ENCODE peak calls at places on chromosomes 7 and 10, in five cellular contexts. F, Y, L, Q and K are unnamed samples.

GRCh38 chr10:92640110-92640509 is 47.2 kb downstream of the KIF11 start:
- DNase-seq in F (no peak), Y (no peak), L (no peak), Q (no peak), K (peak)

GRCh38 chr7:67566101-67566500 is 569.5 kb downstream of the TYW1 start:
- DNase-seq in F (no peak), Y (no peak), L (no peak), Q (no peak), K (no peak)

GRCh38 chr7:36852931-36853330 is 128.6 kb upstream of the AOAH start:
- DNase-seq in F (no peak), Y (no peak), L (no peak), Q (no peak), K (no peak)

GRCh38 chr10:84632866-84633265 is 304.5 kb downstream of the CCSER2 start:
- DNase-seq in F (peak), Y (no peak), L (no peak), Q (no peak), K (no peak)

GRCh38 chr7:16785846-16786245 is 19.0 kb downstream of the AGR2 start:
- DNase-seq in F (no peak), Y (no peak), L (no peak), Q (no peak), K (no peak)

GRCh38 chr7:108093903-108094302 is 36.3 kb downstream of the LAMB4 start:
- DNase-seq in F (no peak), Y (no peak), L (no peak), Q (no peak), K (no peak)

GRCh38 chr10:86958109-86958830 is at the start of gene SNCG:
- DNase-seq in F (no peak), Y (no peak), L (no peak), Q (no peak), K (no peak)

GRCh38 chr7:141073173-141073640 is 657 bp upstream of the TMEM178B start:
- DNase-seq in F (peak), Y (peak), L (peak), Q (no peak), K (no peak)

GRCh38 chr10:48698971-48699627 is 14.4 kb downstream of the WDFY4 start:
- DNase-seq in F (no peak), Y (no peak), L (no peak), Q (no peak), K (no peak)

GRCh38 chr10:14925268-14925667 is 28.6 kb downstream of the DCLRE1C start:
- DNase-seq in F (no peak), Y (no peak), L (no peak), Q (no peak), K (no peak)

GRCh38 chr10:11654659-11655058 is 43.2 kb upstream of the USP6NL start:
- DNase-seq in F (no peak), Y (no peak), L (no peak), Q (no peak), K (no peak)

GRCh38 chr7:141043621-141044020 is 28.9 kb upstream of the MRPS33 start:
- DNase-seq in F (no peak), Y (no peak), L (no peak), Q (no peak), K (no peak)

GRCh38 chr7:100088095-100088620 is 611 bp upstream of the COPS6 start:
- DNase-seq in F (no peak), Y (no peak), L (no peak), Q (no peak), K (no peak)

GRCh38 chr10:34351161-34351560 is 463.9 kb downstream of the PARD3 start:
- DNase-seq in F (no peak), Y (no peak), L (no peak), Q (no peak), K (no peak)

GRCh38 chr7:14016950-14017349 is 27.5 kb upstream of the ETV1 start:
- DNase-seq in F (no peak), Y (no peak), L (no peak), Q (no peak), K (no peak)

GRCh38 chr7:2002561-2003450 is 229.9 kb downstream of the MAD1L1 start:
- DNase-seq in F (no peak), Y (no peak), L (no peak), Q (no peak), K (no peak)

GRCh38 chr7:102927303-102927933 is 14.6 kb downstream of the LRRC17 start:
- DNase-seq in F (no peak), Y (no peak), L (no peak), Q (no peak), K (peak)

GRCh38 chr7:37448057-37448636 is 517 bp downstream of the ELMO1 start:
- DNase-seq in F (no peak), Y (peak), L (peak), Q (no peak), K (no peak)

GRCh38 chr7:28180364-28181147 is at the start of gene JAZF1:
- DNase-seq in F (peak), Y (peak), L (peak), Q (peak), K (no peak)

GRCh38 chr7:158244873-158245723 is 342.5 kb downstream of the PTPRN2 start:
- DNase-seq in F (no peak), Y (no peak), L (no peak), Q (no peak), K (no peak)

GRCh38 chr10:77602231-77602912 is 35.2 kb downstream of the KCNMA1 start:
- DNase-seq in F (no peak), Y (no peak), L (no peak), Q (no peak), K (no peak)

GRCh38 chr10:8444630-8445029 is 390.1 kb downstream of the GATA3 start:
- DNase-seq in F (no peak), Y (peak), L (peak), Q (no peak), K (no peak)

GRCh38 chr7:144738708-144739314 is 97.0 kb downstream of the TPK1 start:
- DNase-seq in F (peak), Y (no peak), L (peak), Q (no peak), K (no peak)

GRCh38 chr10:80522756-80523363 is 14.8 kb upstream of the SH2D4B start:
- DNase-seq in F (no peak), Y (no peak), L (no peak), Q (no peak), K (no peak)

GRCh38 chr10:91197044-91197651 is 23.3 kb upstream of the PCGF5 start:
- DNase-seq in F (no peak), Y (no peak), L (peak), Q (no peak), K (no peak)

DNA sequence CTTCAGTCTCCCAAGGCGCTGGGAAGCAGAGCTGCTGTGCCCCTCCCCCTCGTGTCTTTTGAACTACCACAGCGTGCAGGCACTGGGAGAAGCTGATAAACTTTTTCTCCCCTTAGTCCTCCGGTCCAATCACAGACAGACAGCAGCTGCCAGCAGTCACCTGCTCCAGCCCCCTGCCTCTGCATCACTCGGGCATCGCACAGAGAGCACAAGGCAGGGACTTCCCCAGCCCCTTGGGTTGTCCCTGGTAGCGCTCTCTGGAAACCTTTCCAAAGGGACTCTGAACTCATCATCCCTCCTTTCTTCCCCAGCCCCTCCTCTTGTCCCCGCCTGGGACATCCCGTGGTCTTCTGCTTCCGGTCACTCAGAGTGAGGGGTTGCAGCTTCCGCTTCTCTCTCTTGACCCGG is 1.4 kb upstream of the NEUROG3 start:
- DNase-seq in F (no peak), Y (no peak), L (peak), Q (no peak), K (no peak)
- H3K4me3 ChIP-seq in F (no peak), Y (no peak), L (peak), Q (no peak), K (no peak)

GRCh38 chr7:132402751-132403245 is 173.5 kb downstream of the PLXNA4 start:
- DNase-seq in F (no peak), Y (no peak), L (no peak), Q (no peak), K (no peak)
- H3K4me3 ChIP-seq in F (no peak), Y (no peak), L (no peak), Q (no peak), K (no peak)

DNA sequence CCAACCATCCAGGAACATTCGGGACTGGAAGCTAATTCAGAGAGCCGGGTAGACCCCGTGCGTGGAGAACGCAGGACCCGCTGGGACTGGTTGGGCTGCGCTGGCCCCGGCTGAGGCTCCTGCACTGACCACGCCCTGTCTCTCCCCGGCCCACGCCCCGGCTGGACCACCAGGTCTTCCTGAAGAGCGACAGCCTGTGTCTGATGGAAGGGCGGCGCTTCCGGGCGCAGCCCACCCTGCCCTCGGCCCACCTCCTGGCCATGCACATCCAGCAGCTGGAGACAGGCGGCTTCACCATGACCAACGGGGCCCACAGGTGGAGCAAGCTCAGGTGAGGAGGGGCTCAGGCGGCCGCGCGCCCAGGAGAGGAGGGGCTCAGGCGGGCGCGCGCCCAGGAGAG is 10.2 kb upstream of the UTF1 start:
- DNase-seq in F (no peak), Y (no peak), L (peak), Q (no peak), K (no peak)
- H3K4me3 ChIP-seq in F (no peak), Y (no peak), L (peak), Q (no peak), K (no peak)

GRCh38 chr10:106740-107139 is 28.5 kb upstream of the ZMYND11 start:
- DNase-seq in F (no peak), Y (no peak), L (no peak), Q (no peak), K (no peak)

GRCh38 chr10:112246-112645 is 23.0 kb upstream of the ZMYND11 start:
- DNase-seq in F (no peak), Y (no peak), L (no peak), Q (peak), K (peak)
- H3K4me3 ChIP-seq in F (no peak), Y (no peak), L (no peak), Q (no peak), K (no peak)

GRCh38 chr7:112572669-112573301 is 92.0 kb downstream of the LSMEM1 start:
- DNase-seq in F (peak), Y (peak), L (no peak), Q (no peak), K (peak)
- H3K4me3 ChIP-seq in F (no peak), Y (no peak), L (no peak), Q (no peak), K (no peak)

DNA sequence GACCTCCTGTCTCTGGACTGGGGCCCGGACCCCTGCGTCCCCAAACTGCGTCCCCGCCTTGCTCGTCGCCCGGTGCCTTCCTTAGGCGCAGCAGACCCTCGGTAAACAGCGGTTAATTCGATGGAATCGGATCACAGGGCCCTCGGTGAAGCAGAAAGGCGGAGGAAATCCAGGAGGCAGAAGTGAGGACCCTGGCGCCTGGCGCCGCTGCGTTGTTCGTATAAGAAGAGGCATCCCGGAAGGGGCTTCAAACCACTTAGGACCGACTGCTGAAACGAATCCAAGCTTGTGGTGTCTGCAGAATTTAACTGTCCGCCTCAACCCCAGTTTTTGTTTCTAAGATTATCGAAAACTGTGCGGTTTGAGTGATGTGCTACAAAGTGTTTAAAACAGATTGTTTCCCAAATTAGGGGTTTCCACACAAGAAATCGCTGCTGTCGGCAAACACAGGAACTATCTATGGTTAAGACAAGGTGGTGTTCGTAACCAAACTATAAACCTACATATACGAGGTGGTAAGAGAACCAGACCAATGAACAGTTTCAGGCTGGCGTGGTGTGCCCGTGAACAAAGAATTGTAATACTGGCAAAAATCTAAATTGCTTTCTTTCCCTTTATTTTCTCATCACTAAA is 760 bp upstream of the DGKI start:
- DNase-seq in F (no peak), Y (no peak), L (peak), Q (no peak), K (no peak)
- H3K4me3 ChIP-seq in F (peak), Y (no peak), L (peak), Q (no peak), K (no peak)